ENCODE peak calls at places on chromosomes 5 and 9, in eight cellular contexts. B is tibial nerve, E is gastrocnemius medialis, W is psoas muscle, J is stomach, R is esophagus squamous epithelium, F is mammary epithelial cell, M is endodermal cell. K is an unnamed sample. For H3K4me1, the result is how much of the 10 kb centered on the place peaks cover.

GRCh38 chr5:158514353-158514960 is 585.3 kb downstream of the EBF1 start:
- DNase-seq in B (no peak), F (peak), R (no peak), W (no peak), J (no peak), E (no peak), M (no peak), K (no peak)

GRCh38 chr5:125199968-125200841 is 453.8 kb upstream of the ZNF608 start:
- DNase-seq in F (no peak), M (peak), B (no peak), R (no peak), J (peak), W (no peak), E (no peak), K (no peak)

GRCh38 chr5:79535477-79536192 is 21.7 kb upstream of the HOMER1 start:
- DNase-seq in B (no peak), M (no peak), F (no peak), J (no peak), R (no peak), W (no peak), E (no peak), K (no peak)

GRCh38 chr9:126532951-126533910 is 80.5 kb upstream of the LMX1B start:
- DNase-seq in M (no peak), B (no peak), F (no peak), J (no peak), W (no peak), R (no peak), E (no peak), K (no peak)

GRCh38 chr5:53730938-53731337 is 170.5 kb downstream of the NDUFS4 start:
- DNase-seq in R (no peak), M (no peak), F (no peak), B (no peak), J (no peak), W (no peak), E (no peak), K (no peak)

GRCh38 chr5:113202904-113203716 is 226.5 kb downstream of the DCP2 start:
- DNase-seq in J (peak), F (no peak), B (no peak), E (peak), M (peak), R (no peak), W (peak), K (no peak)

GRCh38 chr5:116514521-116514920 is 60.1 kb downstream of the SEMA6A start:
- DNase-seq in F (no peak), M (peak), R (no peak), B (no peak), E (no peak), W (no peak), J (no peak), K (no peak)

GRCh38 chr5:41186143-41186542 is 27.2 kb downstream of the C6 start:
- DNase-seq in F (no peak), M (no peak), R (no peak), E (no peak), W (no peak), J (no peak), B (no peak), K (no peak)

GRCh38 chr5:142317673-142318261 is 7.1 kb downstream of the SPRY4 start:
- DNase-seq in B (no peak), E (no peak), R (no peak), W (no peak), J (no peak), F (no peak), M (no peak), K (no peak)

GRCh38 chr9:89412951-89413350 is 85.0 kb downstream of the SEMA4D start:
- DNase-seq in E (no peak), W (no peak), J (no peak), R (no peak), B (no peak), M (peak), F (no peak), K (no peak)

GRCh38 chr5:135193213-135194125 is 159.4 kb upstream of the PITX1 start:
- DNase-seq in R (no peak), F (peak), J (no peak), W (no peak), B (no peak), M (no peak), E (no peak), K (no peak)

GRCh38 chr9:137045294-137046093 is 483 bp downstream of the NPDC1 start:
- DNase-seq in R (no peak), B (no peak), J (no peak), F (no peak), E (no peak), W (no peak), M (peak), K (peak)

GRCh38 chr9:120783611-120784047 is 9.6 kb downstream of the FBXW2 start:
- DNase-seq in F (peak), R (no peak), E (no peak), W (no peak), M (no peak), B (no peak), J (no peak), K (no peak)

GRCh38 chr5:104859437-104859836 is 1296.8 kb upstream of the NUDT12 start:
- DNase-seq in J (no peak), R (no peak), F (no peak), B (no peak), E (no peak), W (no peak), M (no peak), K (no peak)

DNA sequence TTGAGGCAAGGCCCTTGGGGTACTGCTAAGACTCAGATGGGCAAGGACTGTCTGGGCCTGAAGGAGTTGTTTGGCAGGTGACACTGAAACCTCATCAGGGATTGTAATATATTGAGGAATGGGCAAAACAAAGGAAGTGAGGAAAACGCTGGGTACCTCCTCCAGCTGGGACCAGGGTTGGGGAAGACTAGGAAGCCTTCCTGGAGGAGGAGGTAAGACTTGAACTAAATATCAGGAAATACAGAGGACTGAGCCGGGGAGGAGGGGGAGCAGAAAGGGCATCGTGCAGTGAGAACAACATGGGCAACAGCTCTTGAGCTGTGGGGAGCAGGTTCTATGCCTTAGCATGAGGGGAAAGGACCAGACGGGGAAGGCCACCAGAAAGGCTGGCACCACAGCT is 144.0 kb downstream of the GABBR2 start:
- DNase-seq in E (no peak), R (no peak), M (no peak), J (no peak), F (no peak), B (no peak), W (no peak), K (no peak)
- TF ChIP-seq CTCF in E (no peak), R (no peak), M (no peak), J (no peak), F (no peak), B (no peak), W (no peak), K (no peak)

DNA sequence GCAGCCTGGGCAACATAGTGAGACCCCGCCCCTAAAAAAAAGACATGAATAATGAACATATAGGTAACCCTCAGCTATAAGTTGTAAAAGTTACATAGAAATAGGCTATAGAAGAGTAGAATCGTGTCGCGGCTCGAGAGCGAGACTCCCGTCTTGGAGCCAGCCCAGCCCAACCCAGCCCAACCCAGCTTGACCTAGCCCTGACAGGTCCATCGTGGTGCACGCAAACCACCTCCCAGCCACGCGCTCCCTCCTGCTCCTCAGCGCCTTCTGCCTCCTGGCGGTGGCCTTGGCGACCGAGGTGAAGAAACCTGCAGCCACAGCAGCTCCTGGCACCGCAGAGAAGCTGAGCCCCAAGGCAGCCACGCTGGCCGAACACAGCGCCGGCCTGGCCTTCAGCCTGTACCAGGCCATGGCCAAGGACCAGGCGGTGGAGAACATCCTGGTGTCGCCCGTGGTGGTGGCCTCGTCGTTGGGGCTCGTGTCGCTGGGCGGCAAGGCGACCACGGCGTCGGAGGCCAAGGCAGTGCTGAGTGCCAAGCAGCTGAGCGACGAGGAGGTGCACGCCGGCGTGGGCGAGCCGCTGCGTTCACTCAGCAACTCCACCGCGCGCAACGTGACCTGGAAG is 10.8 kb downstream of the KIF24 start:
- DNase-seq in J (no peak), B (no peak), W (no peak), F (no peak), E (no peak), R (no peak), M (peak), K (no peak)
- H3K4me1 ChIP-seq in J (under half), B (under half), W (under half), F (under half), E (under half), R (under half), M (under half), K (under half)

GRCh38 chr5:146588331-146588730 is 72.3 kb upstream of the GPR151 start:
- DNase-seq in E (no peak), B (no peak), F (peak), W (no peak), J (no peak), R (no peak), M (no peak), K (no peak)

GRCh38 chr5:146582015-146582414 is 66.0 kb upstream of the GPR151 start:
- DNase-seq in B (no peak), F (no peak), W (no peak), R (no peak), M (no peak), J (no peak), E (no peak), K (no peak)

GRCh38 chr5:146586752-146587151 is 70.8 kb upstream of the GPR151 start:
- DNase-seq in B (no peak), E (no peak), F (no peak), R (no peak), W (no peak), J (no peak), M (no peak), K (no peak)

GRCh38 chr5:146588806-146589355 is 72.9 kb upstream of the GPR151 start:
- DNase-seq in J (no peak), M (no peak), B (no peak), W (no peak), E (no peak), F (no peak), R (no peak), K (no peak)

DNA sequence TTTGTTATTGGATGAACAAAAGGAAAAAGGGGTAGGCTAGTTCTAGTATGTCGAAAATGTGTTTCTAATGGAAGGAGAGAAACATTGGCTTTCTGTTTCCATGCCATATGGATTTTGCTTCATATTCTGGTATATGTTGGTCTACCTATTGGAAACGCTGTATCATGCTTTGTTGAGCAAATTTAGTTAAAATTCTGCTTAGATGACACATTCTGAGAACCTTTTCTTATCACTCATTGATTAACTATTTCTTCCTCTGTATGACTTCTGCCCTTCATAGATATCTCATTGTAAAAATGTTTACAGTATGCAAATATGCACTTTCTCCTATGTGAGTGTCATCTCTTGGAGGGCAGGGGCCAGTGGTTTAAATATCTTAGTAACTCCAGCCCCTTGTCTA is 68.8 kb upstream of the GPR151 start:
- DNase-seq in M (no peak), R (no peak), J (no peak), E (no peak), B (no peak), F (no peak), W (no peak), K (no peak)
- TF ChIP-seq CTCF in M (no peak), R (no peak), J (no peak), E (no peak), B (no peak), F (no peak), W (no peak), K (no peak)

GRCh38 chr5:150154618-150155134 is 969 bp downstream of the PDGFRB start:
- DNase-seq in E (no peak), F (no peak), B (no peak), M (peak), J (no peak), R (no peak), W (no peak), K (no peak)

GRCh38 chr5:150153957-150154617 is 1.6 kb downstream of the PDGFRB start:
- DNase-seq in B (no peak), R (no peak), E (no peak), M (peak), W (no peak), J (no peak), F (no peak), K (no peak)

GRCh38 chr5:150156540-150156939 is 895 bp upstream of the PDGFRB start:
- DNase-seq in F (no peak), B (no peak), W (no peak), E (no peak), J (no peak), R (no peak), M (no peak), K (no peak)

GRCh38 chr5:150155258-150156032 is at the start of gene PDGFRB:
- DNase-seq in B (peak), M (peak), J (peak), F (no peak), W (peak), E (peak), R (no peak), K (peak)

DNA sequence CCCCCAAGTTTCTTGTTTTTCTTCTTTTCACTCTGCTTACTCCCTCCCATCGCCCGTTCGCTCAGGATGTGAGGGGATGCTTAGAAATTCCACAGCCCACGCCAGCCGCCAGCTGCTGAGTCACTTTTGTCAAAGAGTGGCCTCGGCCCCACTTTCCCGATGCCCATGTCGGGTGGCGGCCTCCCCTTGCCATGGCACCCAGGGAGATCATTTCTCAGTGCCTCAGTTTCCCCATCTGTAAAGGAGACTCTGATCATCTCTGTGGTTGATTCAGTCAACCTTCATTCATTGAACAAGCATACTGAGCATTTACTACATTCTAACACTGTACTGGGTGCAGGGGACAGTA is 362 bp upstream of the PDGFRB start:
- DNase-seq in F (no peak), J (no peak), W (no peak), R (no peak), E (no peak), B (no peak), M (no peak), K (no peak)
- H3K4me1 ChIP-seq in F (under half), J (under half), W (under half), R (half or more), E (under half), B (half or more), M (under half), K (under half)

K was measured in mucosa of descending colon.